ENCODE peak calls at places on chromosomes 5 and 9, in seven cellular contexts. Y is left lung, O is esophagus squamous epithelium, P is breast epithelium, S is adrenal gland, W is GM12878, U is heart right ventricle. G is an unnamed sample.

GRCh38 chr5:158084292-158084691 is 225.3 kb upstream of the CLINT1 start:
- DNase-seq in Y (no peak), O (no peak), P (no peak), S (peak; percentile 4), W (no peak), U (no peak), G (no peak)

GRCh38 chr9:75873707-75874106 is 16.8 kb upstream of the PCSK5 start:
- DNase-seq in Y (no peak), O (no peak), P (no peak), S (no peak), W (no peak), U (no peak), G (no peak)

GRCh38 chr9:89562186-89562814 is 42.5 kb upstream of the GADD45G start:
- DNase-seq in Y (no peak), O (no peak), P (no peak), S (no peak), W (no peak), U (no peak), G (no peak)

GRCh38 chr5:120159155-120159554 is 304.9 kb upstream of the PRR16 start:
- DNase-seq in Y (no peak), O (no peak), P (no peak), S (no peak), W (no peak), U (no peak), G (no peak)

GRCh38 chr5:148820778-148821395 is 5.5 kb upstream of the ADRB2 start:
- DNase-seq in Y (no peak), O (no peak), P (no peak), S (peak; percentile 36), W (no peak), U (no peak), G (no peak)

GRCh38 chr9:76560481-76560891 is 101.5 kb downstream of the GCNT1 start:
- DNase-seq in Y (no peak), O (no peak), P (peak; percentile 46), S (no peak), W (no peak), U (no peak), G (no peak)

GRCh38 chr9:104882574-104882973 is 45.4 kb downstream of the ABCA1 start:
- DNase-seq in Y (no peak), O (no peak), P (no peak), S (no peak), W (no peak), U (no peak), G (no peak)

GRCh38 chr5:164921722-164922121 is 1416.3 kb downstream of the MAT2B start:
- DNase-seq in Y (no peak), O (no peak), P (no peak), S (no peak), W (no peak), U (no peak), G (no peak)

GRCh38 chr5:121573844-121574243 is 277.8 kb upstream of the FTMT start:
- DNase-seq in Y (no peak), O (no peak), P (no peak), S (no peak), W (no peak), U (no peak), G (no peak)

GRCh38 chr5:116032094-116032517 is at the start of gene ARL14EPL:
- DNase-seq in Y (no peak), O (no peak), P (no peak), S (peak; percentile 75), W (no peak), U (no peak), G (peak; percentile 19)

GRCh38 chr5:55668356-55668755 is 43.8 kb downstream of the SLC38A9 start:
- DNase-seq in Y (no peak), O (no peak), P (no peak), S (no peak), W (no peak), U (no peak), G (peak; percentile 34)

GRCh38 chr5:16809816-16810502 is 126.1 kb downstream of the MYO10 start:
- DNase-seq in Y (no peak), O (no peak), P (peak; percentile 33), S (peak; percentile 5), W (no peak), U (peak; percentile 11), G (peak; percentile 74)

GRCh38 chr5:127101533-127101932 is 28.2 kb upstream of the C5orf63 start:
- DNase-seq in Y (no peak), O (no peak), P (no peak), S (no peak), W (no peak), U (no peak), G (no peak)

GRCh38 chr5:124236366-124237231 is 509.8 kb downstream of the ZNF608 start:
- DNase-seq in Y (no peak), O (no peak), P (no peak), S (no peak), W (no peak), U (no peak), G (no peak)

GRCh38 chr9:76707510-76707909 is 56.7 kb upstream of the PCA3 start:
- DNase-seq in Y (no peak), O (no peak), P (no peak), S (no peak), W (no peak), U (no peak), G (no peak)

DNA sequence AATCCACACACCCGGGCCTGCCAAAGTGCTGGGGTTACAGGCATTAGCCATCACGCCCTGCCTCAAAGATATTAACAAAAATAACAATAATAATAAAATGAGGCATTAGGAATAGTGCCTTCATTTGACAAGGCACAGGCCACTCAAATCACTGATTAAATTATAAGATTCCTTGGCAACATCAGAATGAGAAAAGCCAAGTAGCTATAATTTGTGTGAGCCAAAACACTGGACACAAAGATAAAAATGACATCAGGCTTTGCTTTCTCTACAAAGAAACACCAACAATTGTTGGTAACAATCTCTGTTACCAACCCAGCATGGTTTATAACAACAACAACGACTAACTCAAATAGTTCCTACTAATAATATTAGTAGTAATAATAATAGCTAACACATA is 73.2 kb downstream of the MLLT3 start:
- DNase-seq in Y (no peak), O (no peak), P (no peak), S (no peak), W (no peak), U (no peak), G (no peak)
- TF ChIP-seq CTCF in Y (no peak), O (no peak), P (no peak), S (no peak), W (no peak), U (no peak), G (no peak)

DNA sequence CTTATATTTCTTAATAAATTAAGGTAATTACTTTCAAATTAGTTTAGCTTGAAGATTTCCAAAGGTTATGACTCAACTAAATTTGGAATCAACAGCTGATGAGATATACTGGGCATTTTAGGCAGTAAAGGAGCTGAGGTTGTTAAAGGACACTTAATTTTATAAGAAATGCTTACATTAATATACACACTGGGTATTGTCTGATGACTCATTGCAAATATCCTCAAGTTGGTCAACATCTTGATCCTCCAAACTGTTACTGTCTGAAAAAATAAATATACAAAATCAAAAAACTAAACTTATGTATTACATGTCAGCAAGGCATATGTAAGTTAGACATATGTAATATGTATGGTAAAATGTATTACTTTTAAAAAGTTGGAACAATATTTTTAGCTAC is 3.4 kb downstream of the GFM2 start:
- DNase-seq in Y (no peak), O (no peak), P (no peak), S (no peak), W (no peak), U (no peak), G (no peak)
- H3K27me3 ChIP-seq in Y (no peaks in the 10 kb centered on the region), O (no peaks in the 10 kb centered on the region), P (no peaks in the 10 kb centered on the region), S (no peaks in the 10 kb centered on the region), W (no peaks in the 10 kb centered on the region), U (no peaks in the 10 kb centered on the region), G (no peaks in the 10 kb centered on the region)

GRCh38 chr9:129138476-129139232 is 27.4 kb downstream of the PTPA start:
- DNase-seq in Y (no peak), O (no peak), P (peak; percentile 31), S (peak; percentile 88), W (no peak), U (peak; percentile 71), G (no peak)

GRCh38 chr9:129139233-129139992 is 28.2 kb downstream of the PTPA start:
- DNase-seq in Y (peak; percentile 79), O (no peak), P (peak; percentile 87), S (peak; percentile 89), W (peak; percentile 62), U (peak; percentile 92), G (no peak)

GRCh38 chr9:129138144-129138462 is 26.9 kb downstream of the PTPA start:
- DNase-seq in Y (no peak), O (no peak), P (no peak), S (no peak), W (no peak), U (peak; percentile 14), G (no peak)

GRCh38 chr9:129136446-129137049 is 25.3 kb downstream of the PTPA start:
- DNase-seq in Y (peak; percentile 51), O (no peak), P (no peak), S (no peak), W (no peak), U (no peak), G (no peak)

DNA sequence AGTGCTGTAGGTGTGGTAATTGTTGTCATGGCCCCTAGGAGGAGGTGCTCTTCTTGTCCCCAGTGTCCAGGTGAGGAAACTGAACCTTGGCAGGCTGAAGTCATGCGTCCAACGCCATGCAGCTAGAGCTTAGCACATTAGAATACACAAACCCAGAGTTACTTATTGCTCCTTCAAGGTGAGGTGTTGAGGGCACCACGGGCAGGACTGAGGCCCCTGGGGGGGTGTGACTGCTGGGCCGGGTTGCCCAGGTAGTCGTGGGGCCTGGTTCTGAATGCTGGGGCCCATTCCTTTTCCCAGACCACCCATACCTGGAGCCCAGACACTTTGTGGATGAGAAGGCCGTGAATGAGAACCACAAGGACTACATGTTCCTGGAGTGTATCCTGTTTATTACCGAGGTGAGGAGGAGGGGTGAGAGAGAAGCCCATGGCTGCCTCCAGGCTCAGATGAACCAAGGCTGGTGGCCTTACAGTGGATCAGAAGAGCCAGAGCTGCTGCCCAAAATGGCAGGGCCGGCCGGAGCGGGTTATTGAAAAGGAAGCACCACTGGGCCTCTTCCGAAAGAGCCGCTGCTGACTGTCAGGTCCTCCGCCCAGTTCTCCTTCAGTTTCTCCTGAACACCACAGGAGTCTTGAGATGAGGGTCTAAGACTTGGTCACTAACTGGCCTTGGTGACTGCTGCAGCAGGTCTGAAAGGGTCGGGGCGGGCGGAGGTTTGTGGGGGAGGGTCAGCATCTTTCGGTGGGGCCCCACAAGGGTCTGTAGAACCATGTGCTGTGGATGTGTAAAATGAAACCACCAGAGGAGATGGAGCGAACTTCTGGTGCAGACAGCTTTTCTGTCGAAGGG is 26.3 kb downstream of the PTPA start:
- DNase-seq in Y (no peak), O (no peak), P (no peak), S (no peak), W (no peak), U (no peak), G (no peak)
- H3K36me3 ChIP-seq in Y (no peaks in the 10 kb centered on the region), O (peaks cover 63% of the 10 kb centered on the region), P (no peaks in the 10 kb centered on the region), S (peaks cover 33% of the 10 kb centered on the region), W (peaks cover 7% of the 10 kb centered on the region), U (peaks cover 7% of the 10 kb centered on the region), G (peaks cover 7% of the 10 kb centered on the region)

GRCh38 chr9:15357050-15357653 is 50.1 kb upstream of the TTC39B start:
- DNase-seq in Y (no peak), O (no peak), P (no peak), S (no peak), W (no peak), U (no peak), G (no peak)
- TF ChIP-seq CTCF in Y (no peak), O (no peak), P (no peak), S (no peak), W (peak; percentile 29), U (no peak), G (no peak)

GRCh38 chr9:29214162-29214520 is 1640.9 kb upstream of the C9orf72 start:
- DNase-seq in Y (no peak), O (no peak), P (no peak), S (no peak), W (no peak), U (no peak), G (no peak)
- H3K27me3 ChIP-seq in Y (peaks cover 60% of the 10 kb centered on the region), O (no peaks in the 10 kb centered on the region), P (peaks cover 62% of the 10 kb centered on the region), S (peaks cover 55% of the 10 kb centered on the region), W (peaks cover 3% of the 10 kb centered on the region), U (peaks cover 61% of the 10 kb centered on the region), G (peaks cover 14% of the 10 kb centered on the region)